ENCODE peak calls at places on chromosomes 7 and 10, in four cellular contexts. K is H1, F is K562, N is GM12878. U is an unnamed sample.
A peak's percentile ranks its signal among the peaks of the same experiment; 100 is the strongest.

GRCh38 chr10:83605783-83606182 is 533.5 kb upstream of the GHITM start:
- DNase-seq in K (no peak), F (no peak), N (no peak), U (no peak)

GRCh38 chr7:43584200-43584586 is 1.3 kb downstream of the STK17A start:
- DNase-seq in K (no peak), F (no peak), N (no peak), U (no peak)

GRCh38 chr7:471866-472639 is 47.6 kb downstream of the PDGFA start:
- DNase-seq in K (peak; percentile 41), F (peak; percentile 75), N (no peak), U (no peak)

GRCh38 chr10:24603333-24603732 is 120.4 kb downstream of the ARHGAP21 start:
- DNase-seq in K (no peak), F (no peak), N (no peak), U (no peak)

GRCh38 chr10:32379314-32379949 is 32.5 kb upstream of the EPC1 start:
- DNase-seq in K (no peak), F (peak; percentile 41), N (no peak), U (peak; percentile 62)

GRCh38 chr7:140440593-140440992 is 36.7 kb downstream of the RAB19 start:
- DNase-seq in K (no peak), F (no peak), N (no peak), U (no peak)

GRCh38 chr10:67657775-67658174 is 38.2 kb downstream of the CTNNA3 start:
- DNase-seq in K (peak; percentile 49), F (no peak), N (no peak), U (no peak)

GRCh38 chr10:6866757-6867156 is 286.7 kb upstream of the PRKCQ start:
- DNase-seq in K (no peak), F (no peak), N (no peak), U (no peak)

GRCh38 chr10:118594392-118595063 is 920 bp downstream of the PRLHR start:
- DNase-seq in K (peak; percentile 90), F (peak; percentile 21), N (no peak), U (no peak)

GRCh38 chr10:128018236-128018635 is 108.0 kb downstream of the MKI67 start:
- DNase-seq in K (no peak), F (no peak), N (no peak), U (no peak)

GRCh38 chr7:145360511-145361100 is 524.8 kb upstream of the TPK1 start:
- DNase-seq in K (no peak), F (no peak), N (no peak), U (no peak)

GRCh38 chr7:96837583-96837982 is 127.9 kb upstream of the SEM1 start:
- DNase-seq in K (no peak), F (no peak), N (peak; percentile 49), U (no peak)

GRCh38 chr7:96833701-96834453 is 124.2 kb upstream of the SEM1 start:
- DNase-seq in K (no peak), F (no peak), N (no peak), U (no peak)

GRCh38 chr7:96831446-96831845 is 121.8 kb upstream of the SEM1 start:
- DNase-seq in K (no peak), F (no peak), N (no peak), U (no peak)

GRCh38 chr7:96827701-96828100 is 118.1 kb upstream of the SEM1 start:
- DNase-seq in K (no peak), F (no peak), N (no peak), U (no peak)

DNA sequence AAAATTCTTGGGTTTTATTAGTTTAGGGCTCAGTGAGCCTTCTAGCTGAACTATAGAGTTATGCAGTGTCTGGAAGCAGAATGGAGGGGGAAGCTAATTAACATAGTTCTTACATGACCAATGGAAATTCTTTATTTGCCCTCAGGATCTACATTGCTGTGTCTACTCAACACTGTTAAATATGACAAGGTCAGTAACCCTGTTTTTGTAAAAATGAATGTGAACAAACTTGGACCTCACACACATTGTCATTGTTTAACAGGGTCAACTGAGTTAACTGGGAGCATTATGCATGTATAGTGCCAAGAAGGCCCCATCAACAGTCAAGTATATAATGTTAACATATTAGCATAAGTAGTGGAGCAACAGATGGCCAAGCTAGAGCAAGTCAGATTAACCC is 122.5 kb upstream of the SEM1 start:
- DNase-seq in K (no peak), F (no peak), N (no peak), U (no peak)
- H3K36me3 ChIP-seq in K (no peaks in the 10 kb centered on the region), F (no peaks in the 10 kb centered on the region), N (no peaks in the 10 kb centered on the region), U (no peaks in the 10 kb centered on the region)

GRCh38 chr10:72429931-72430330 is 75.2 kb upstream of the DNAJB12 start:
- DNase-seq in K (no peak), F (no peak), N (no peak), U (no peak)

GRCh38 chr10:72424561-72424960 is 69.8 kb upstream of the DNAJB12 start:
- DNase-seq in K (no peak), F (no peak), N (no peak), U (no peak)

GRCh38 chr10:72423426-72423825 is 68.7 kb upstream of the DNAJB12 start:
- DNase-seq in K (no peak), F (no peak), N (no peak), U (no peak)

GRCh38 chr10:72425133-72425532 is 70.4 kb upstream of the DNAJB12 start:
- DNase-seq in K (no peak), F (no peak), N (no peak), U (no peak)

GRCh38 chr10:72426982-72427381 is 72.3 kb upstream of the DNAJB12 start:
- DNase-seq in K (no peak), F (no peak), N (no peak), U (no peak)
- TF ChIP-seq EGR1 in K (no peak), F (no peak), N (no peak), U (no peak)

DNA sequence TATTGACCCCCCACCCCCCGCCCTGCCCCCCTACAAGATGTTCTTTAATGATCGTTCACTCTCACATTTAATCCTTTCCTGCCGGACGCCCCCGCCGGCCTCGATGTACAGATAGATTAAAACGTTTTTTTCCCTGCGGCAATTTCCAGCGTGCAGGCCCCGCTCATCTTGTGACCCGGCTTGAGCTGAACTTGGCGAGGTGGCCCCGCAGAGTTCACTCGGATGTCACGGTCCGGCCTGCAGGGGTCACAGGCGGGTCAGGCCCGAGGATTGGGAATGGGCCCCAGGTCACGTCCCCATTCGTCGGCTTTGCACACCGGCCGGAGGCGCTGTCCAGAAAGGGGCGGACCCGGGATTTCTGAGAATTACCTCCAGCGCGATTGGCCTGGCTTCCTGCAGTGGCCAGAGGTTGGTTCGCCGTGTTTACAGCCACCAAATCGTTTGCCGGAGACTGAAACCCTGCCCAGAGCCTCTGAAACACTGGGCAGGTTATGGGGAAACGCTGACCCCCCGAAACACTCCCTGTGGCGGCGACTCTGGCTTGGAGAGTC is 1.9 kb upstream of the CYP26A1 start:
- DNase-seq in K (peak; percentile 82), F (peak; percentile 89), N (no peak), U (no peak)
- TF ChIP-seq CTCF in K (no peak), F (peak; percentile 15), N (no peak), U (no peak)

DNA sequence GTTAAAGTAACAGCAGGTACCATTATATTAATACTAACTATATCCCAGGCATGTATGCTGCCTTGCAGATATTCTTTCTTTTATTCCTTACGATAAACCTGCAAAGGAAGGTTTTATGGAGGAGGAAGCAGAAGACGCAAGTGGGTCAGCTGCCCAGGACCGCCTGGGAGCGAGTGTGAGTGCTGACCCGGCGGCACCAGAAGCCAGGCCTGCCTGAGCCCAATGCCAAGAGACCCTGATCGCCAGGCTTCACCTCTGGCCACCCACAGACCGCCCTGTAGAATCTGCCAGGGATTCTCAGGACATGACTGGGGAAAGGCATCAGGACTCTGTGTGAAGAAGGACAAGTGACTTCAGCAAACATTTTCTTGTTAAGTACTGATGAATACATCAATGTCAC is 26.3 kb downstream of the PITRM1 start:
- DNase-seq in K (no peak), F (no peak), N (no peak), U (no peak)
- H3K36me3 ChIP-seq in K (peaks cover 7% of the 10 kb centered on the region), F (peaks cover 87% of the 10 kb centered on the region), N (peaks cover 14% of the 10 kb centered on the region), U (peaks cover 49% of the 10 kb centered on the region)

GRCh38 chr7:4108951-4109350 is 573.1 kb upstream of the FOXK1 start:
- DNase-seq in K (no peak), F (no peak), N (no peak), U (no peak)
- TF ChIP-seq EGR1 in K (no peak), F (no peak), N (no peak), U (no peak)

GRCh38 chr10:88870101-88870500 is 9.9 kb upstream of the STAMBPL1 start:
- DNase-seq in K (no peak), F (no peak), N (no peak), U (no peak)

GRCh38 chr10:88866454-88866853 is 13.6 kb upstream of the STAMBPL1 start:
- DNase-seq in K (no peak), F (no peak), N (no peak), U (no peak)

GRCh38 chr10:88865281-88865876 is 13.7 kb upstream of the ANKRD22 start:
- DNase-seq in K (no peak), F (no peak), N (no peak), U (no peak)
- TF ChIP-seq CTCF in K (no peak), F (no peak), N (peak; percentile 38), U (peak; percentile 26)

U was measured in HCT116.